ENCODE peak calls at places on chromosome 1, in four cellular contexts. C, W, F and Q are unnamed samples.

GRCh38 chr1:28437260-28437923 is 67.9 kb downstream of the PHACTR4 start:
- DNase-seq in C (peak), W (peak), F (no peak), Q (no peak)

GRCh38 chr1:244369256-244370057 is 82.3 kb downstream of the ADSS2 start:
- DNase-seq in C (no peak), W (no peak), F (no peak), Q (no peak)

GRCh38 chr1:77394166-77394565 is 112.3 kb downstream of the AK5 start:
- DNase-seq in C (peak), W (no peak), F (no peak), Q (no peak)

GRCh38 chr1:194043984-194044755 is 857.8 kb upstream of the B3GALT2 start:
- DNase-seq in C (no peak), W (peak), F (no peak), Q (no peak)

GRCh38 chr1:183444243-183444642 is 26.1 kb upstream of the NMNAT2 start:
- DNase-seq in C (peak), W (peak), F (no peak), Q (no peak)

GRCh38 chr1:16294219-16295212 is 57.5 kb upstream of the CPLANE2 start:
- DNase-seq in C (no peak), W (no peak), F (no peak), Q (no peak)

GRCh38 chr1:114369930-114370329 is 141.1 kb downstream of the TRIM33 start:
- DNase-seq in C (peak), W (peak), F (no peak), Q (no peak)

GRCh38 chr1:17405898-17406759 is 33.3 kb downstream of the RCC2 start:
- DNase-seq in C (peak), W (peak), F (no peak), Q (peak)

GRCh38 chr1:176849281-176849680 is 315.2 kb downstream of the ASTN1 start:
- DNase-seq in C (no peak), W (no peak), F (no peak), Q (no peak)